ENCODE peak calls at places on chromosomes 4 and X, in seven cellular contexts. V is testis, Z is ACHN, S is T-helper 9 cell, N is heart right ventricle, R is sciatic nerve, P is epithelial cell of proximal tubule. I is an unnamed sample.

GRCh38 chrX:134548257-134548732 is 88.3 kb downstream of the HPRT1 start:
- DNase-seq in V (no peak), Z (no peak), S (no peak), N (no peak), R (no peak), P (no peak), I (no peak)

GRCh38 chrX:49067285-49068120 is 6.3 kb downstream of the PRAF2 start:
- DNase-seq in V (no peak), Z (no peak), S (no peak), N (no peak), R (no peak), P (no peak), I (no peak)

GRCh38 chr4:624705-625590 is at the start of gene PDE6B:
- DNase-seq in V (no peak), Z (peak), S (no peak), N (no peak), R (no peak), P (peak), I (peak)

GRCh38 chrX:154328646-154329045 is 33.1 kb downstream of the TKTL1 start:
- DNase-seq in V (no peak), Z (no peak), S (no peak), N (no peak), R (no peak), P (no peak), I (no peak)

GRCh38 chrX:74178536-74178935 is 125.4 kb upstream of the ZCCHC13 start:
- DNase-seq in V (no peak), Z (peak), S (no peak), N (no peak), R (no peak), P (no peak), I (peak)

GRCh38 chrX:69032601-69033000 is 132.7 kb downstream of the PJA1 start:
- DNase-seq in V (no peak), Z (no peak), S (no peak), N (no peak), R (no peak), P (no peak), I (no peak)

GRCh38 chrX:3271485-3272186 is 74.8 kb downstream of the MXRA5 start:
- DNase-seq in V (no peak), Z (peak), S (no peak), N (no peak), R (no peak), P (no peak), I (no peak)

GRCh38 chrX:110509778-110510510 is 151.3 kb downstream of the RTL9 start:
- DNase-seq in V (no peak), Z (no peak), S (no peak), N (no peak), R (no peak), P (no peak), I (no peak)

GRCh38 chr4:158016511-158016910 is 156.3 kb downstream of the GASK1B start:
- DNase-seq in V (no peak), Z (no peak), S (no peak), N (no peak), R (no peak), P (no peak), I (no peak)

GRCh38 chr4:9969526-9970398 is 51.5 kb downstream of the SLC2A9 start:
- DNase-seq in V (no peak), Z (no peak), S (no peak), N (no peak), R (no peak), P (no peak), I (no peak)

GRCh38 chr4:472881-473574 is 25.9 kb downstream of the ZNF721 start:
- DNase-seq in V (no peak), Z (peak), S (no peak), N (no peak), R (no peak), P (no peak), I (no peak)

GRCh38 chr4:102438396-102438795 is 62.8 kb upstream of the NFKB1 start:
- DNase-seq in V (no peak), Z (no peak), S (no peak), N (no peak), R (no peak), P (no peak), I (no peak)

GRCh38 chr4:98828801-98829200 is 100.1 kb downstream of the EIF4E start:
- DNase-seq in V (no peak), Z (no peak), S (peak), N (no peak), R (no peak), P (no peak), I (no peak)

GRCh38 chr4:76377922-76378321 is 43.0 kb downstream of the CCDC158 start:
- DNase-seq in V (peak), Z (peak), S (peak), N (no peak), R (no peak), P (no peak), I (peak)

GRCh38 chr4:25608644-25609043 is 47.0 kb upstream of the SLC34A2 start:
- DNase-seq in V (no peak), Z (peak), S (no peak), N (no peak), R (no peak), P (peak), I (no peak)

GRCh38 chr4:20687894-20688293 is 12.4 kb upstream of the PACRGL start:
- DNase-seq in V (no peak), Z (peak), S (no peak), N (no peak), R (no peak), P (peak), I (no peak)

GRCh38 chrX:67544281-67544680 is 460 bp downstream of the AR start:
- DNase-seq in V (peak), Z (no peak), S (no peak), N (peak), R (peak), P (no peak), I (peak)

GRCh38 chrX:116198810-116199209 is 28.3 kb downstream of the AGTR2 start:
- DNase-seq in V (no peak), Z (no peak), S (no peak), N (no peak), R (no peak), P (no peak), I (no peak)

GRCh38 chr4:45275862-45276261 is 549.5 kb upstream of the GNPDA2 start:
- DNase-seq in V (no peak), Z (no peak), S (no peak), N (no peak), R (no peak), P (no peak), I (no peak)

GRCh38 chr4:807792-808191 is 18.1 kb downstream of the CPLX1 start:
- DNase-seq in V (no peak), Z (no peak), S (no peak), N (no peak), R (no peak), P (no peak), I (no peak)

GRCh38 chr4:38236503-38236902 is 276.3 kb downstream of the PTTG2 start:
- DNase-seq in V (no peak), Z (no peak), S (no peak), N (no peak), R (no peak), P (no peak), I (no peak)

GRCh38 chr4:182928061-182928460 is 10.9 kb upstream of the DCTD start:
- DNase-seq in V (no peak), Z (no peak), S (no peak), N (no peak), R (no peak), P (no peak), I (no peak)

GRCh38 chr4:151484396-151485102 is 75.6 kb downstream of the FHIP1A start:
- DNase-seq in V (no peak), Z (peak), S (no peak), N (no peak), R (no peak), P (peak), I (no peak)

GRCh38 chr4:98996056-98996941 is 778 bp downstream of the METAP1 start:
- DNase-seq in V (peak), Z (peak), S (no peak), N (no peak), R (no peak), P (no peak), I (peak)

GRCh38 chr4:112951362-112951962 is 98.0 kb upstream of the ANK2 start:
- DNase-seq in V (no peak), Z (peak), S (no peak), N (no peak), R (no peak), P (no peak), I (no peak)

GRCh38 chr4:15147709-15148651 is 145.7 kb downstream of the CPEB2 start:
- DNase-seq in V (peak), Z (no peak), S (no peak), N (no peak), R (no peak), P (no peak), I (no peak)

GRCh38 chr4:108466936-108467902 is 153.2 kb upstream of the RPL34 start:
- DNase-seq in V (no peak), Z (peak), S (no peak), N (no peak), R (no peak), P (peak), I (no peak)

GRCh38 chrX:106171293-106171692 is 3.2 kb downstream of the PWWP3B start:
- DNase-seq in V (no peak), Z (no peak), S (no peak), N (no peak), R (no peak), P (no peak), I (no peak)

GRCh38 chrX:16484338-16484737 is 165.6 kb upstream of the S100G start:
- DNase-seq in V (no peak), Z (peak), S (no peak), N (no peak), R (no peak), P (peak), I (no peak)

GRCh38 chr4:155548173-155548572 is 118.5 kb upstream of the GUCY1A1 start:
- DNase-seq in V (no peak), Z (no peak), S (no peak), N (no peak), R (no peak), P (no peak), I (no peak)

GRCh38 chr4:4726051-4726450 is 133.4 kb upstream of the MSX1 start:
- DNase-seq in V (no peak), Z (peak), S (no peak), N (no peak), R (no peak), P (no peak), I (no peak)

GRCh38 chr4:7365472-7366179 is 69.1 kb downstream of the PSAPL1 start:
- DNase-seq in V (no peak), Z (no peak), S (no peak), N (peak), R (no peak), P (no peak), I (peak)

GRCh38 chrX:123424546-123424945 is 240.5 kb downstream of the GRIA3 start:
- DNase-seq in V (no peak), Z (peak), S (no peak), N (no peak), R (no peak), P (peak), I (no peak)

GRCh38 chr4:113452868-113453620 is 308.5 kb downstream of the CAMK2D start:
- DNase-seq in V (no peak), Z (no peak), S (no peak), N (no peak), R (no peak), P (no peak), I (peak)

GRCh38 chrX:137982791-137983190 is 416.9 kb downstream of the ZIC3 start:
- DNase-seq in V (no peak), Z (no peak), S (no peak), N (no peak), R (no peak), P (no peak), I (no peak)

I was measured in thyroid gland.